ENCODE peak calls at places on chromosomes 7 and 10, in ten cellular contexts. B is GM12878, G is stomach, S is psoas muscle, L is adrenal gland, A is Peyer's patch, X is body of pancreas, H is heart left ventricle, P is tibial nerve, M is cardiac muscle cell. N is an unnamed sample. For H3K4me1, the result is how much of the 10 kb centered on the place peaks cover.

GRCh38 chr10:104350146-104350635 is 3.4 kb upstream of the CFAP58 start:
- DNase-seq in B (peak), G (no peak), S (no peak), L (no peak), A (no peak), X (no peak), H (no peak), P (no peak), M (peak), N (peak)

GRCh38 chr10:60479305-60480020 is 89.8 kb upstream of the ANK3 start:
- DNase-seq in B (no peak), G (no peak), S (no peak), L (no peak), A (no peak), X (no peak), H (no peak), P (no peak), M (no peak), N (no peak)

GRCh38 chr7:77989981-77990566 is 191.5 kb downstream of the PHTF2 start:
- DNase-seq in B (no peak), G (peak), S (no peak), L (no peak), A (no peak), X (no peak), H (no peak), P (no peak), M (peak), N (no peak)

GRCh38 chr7:47991741-47992311 is 12.4 kb upstream of the HUS1 start:
- DNase-seq in B (peak), G (peak), S (peak), L (peak), A (peak), X (peak), H (peak), P (peak), M (peak), N (peak)

GRCh38 chr7:17523813-17524741 is 225.6 kb downstream of the AHR start:
- DNase-seq in B (no peak), G (peak), S (peak), L (peak), A (no peak), X (peak), H (no peak), P (peak), M (peak), N (no peak)

GRCh38 chr10:64174666-64175265 is 653.6 kb downstream of the REEP3 start:
- DNase-seq in B (no peak), G (no peak), S (no peak), L (no peak), A (no peak), X (no peak), H (no peak), P (no peak), M (no peak), N (no peak)

GRCh38 chr7:88664630-88665233 is 94.8 kb upstream of the ZNF804B start:
- DNase-seq in B (no peak), G (no peak), S (no peak), L (no peak), A (no peak), X (no peak), H (no peak), P (no peak), M (peak), N (no peak)

GRCh38 chr10:99329891-99330674 is 927 bp downstream of the CNNM1 start:
- DNase-seq in B (no peak), G (peak), S (no peak), L (peak), A (no peak), X (peak), H (no peak), P (no peak), M (peak), N (no peak)

GRCh38 chr10:110387983-110388681 is 83.4 kb upstream of the SMNDC1 start:
- DNase-seq in B (peak), G (no peak), S (no peak), L (no peak), A (no peak), X (no peak), H (no peak), P (no peak), M (no peak), N (no peak)

GRCh38 chr7:20083781-20084180 is 133.4 kb downstream of the MACC1 start:
- DNase-seq in B (no peak), G (no peak), S (peak), L (peak), A (no peak), X (no peak), H (no peak), P (no peak), M (peak), N (peak)

GRCh38 chr10:17989908-17990767 is 38.4 kb downstream of the SLC39A12 start:
- DNase-seq in B (peak), G (no peak), S (no peak), L (no peak), A (no peak), X (no peak), H (no peak), P (no peak), M (peak), N (no peak)

GRCh38 chr10:6053816-6054581 is 8.2 kb downstream of the IL2RA start:
- DNase-seq in B (no peak), G (peak), S (peak), L (peak), A (peak), X (peak), H (peak), P (no peak), M (no peak), N (no peak)

GRCh38 chr7:7304705-7305475 is 122.5 kb downstream of the C1GALT1 start:
- DNase-seq in B (no peak), G (no peak), S (no peak), L (no peak), A (no peak), X (no peak), H (no peak), P (no peak), M (no peak), N (no peak)

GRCh38 chr7:131047651-131048304 is 279.9 kb upstream of the MKLN1 start:
- DNase-seq in B (no peak), G (no peak), S (no peak), L (no peak), A (no peak), X (no peak), H (no peak), P (no peak), M (no peak), N (no peak)

GRCh38 chr7:128032605-128033235 is 1.5 kb upstream of the LRRC4 start:
- DNase-seq in B (no peak), G (no peak), S (peak), L (peak), A (no peak), X (no peak), H (peak), P (no peak), M (peak), N (no peak)

GRCh38 chr10:10824611-10825148 is 193.0 kb upstream of the CELF2 start:
- DNase-seq in B (no peak), G (no peak), S (peak), L (peak), A (no peak), X (no peak), H (peak), P (peak), M (peak), N (peak)

GRCh38 chr7:156650042-156650441 is 9.5 kb downstream of the RNF32 start:
- DNase-seq in B (no peak), G (peak), S (no peak), L (no peak), A (no peak), X (peak), H (no peak), P (no peak), M (no peak), N (no peak)

GRCh38 chr10:484441-484924 is 205.0 kb downstream of the DIP2C start:
- DNase-seq in B (no peak), G (peak), S (peak), L (peak), A (peak), X (no peak), H (no peak), P (no peak), M (peak), N (no peak)

GRCh38 chr10:63522129-63522687 is 1.0 kb downstream of the REEP3 start:
- DNase-seq in B (no peak), G (no peak), S (no peak), L (no peak), A (no peak), X (no peak), H (no peak), P (no peak), M (peak), N (no peak)

GRCh38 chr10:118272090-118272775 is 69.9 kb downstream of the FAM204A start:
- DNase-seq in B (no peak), G (no peak), S (no peak), L (no peak), A (no peak), X (no peak), H (no peak), P (peak), M (peak), N (peak)

GRCh38 chr7:75966209-75966961 is 28.0 kb downstream of the TMEM120A start:
- DNase-seq in B (no peak), G (no peak), S (peak), L (peak), A (no peak), X (peak), H (peak), P (peak), M (peak), N (peak)

GRCh38 chr7:50264908-50265307 is 39.6 kb upstream of the IKZF1 start:
- DNase-seq in B (no peak), G (no peak), S (no peak), L (no peak), A (no peak), X (no peak), H (no peak), P (no peak), M (no peak), N (no peak)

GRCh38 chr10:6086375-6087233 is 2.2 kb upstream of the RBM17 start:
- DNase-seq in B (peak), G (peak), S (peak), L (peak), A (peak), X (peak), H (peak), P (peak), M (peak), N (peak)

GRCh38 chr10:5782174-5782573 is 31.1 kb downstream of the GDI2 start:
- DNase-seq in B (no peak), G (no peak), S (no peak), L (no peak), A (no peak), X (no peak), H (no peak), P (no peak), M (no peak), N (no peak)

GRCh38 chr7:44987996-44988395 is 9.2 kb upstream of the MYO1G start:
- DNase-seq in B (no peak), G (no peak), S (no peak), L (no peak), A (no peak), X (no peak), H (no peak), P (no peak), M (no peak), N (no peak)

GRCh38 chr10:117449636-117450035 is 74.4 kb upstream of the PDZD8 start:
- DNase-seq in B (no peak), G (peak), S (no peak), L (no peak), A (no peak), X (no peak), H (no peak), P (no peak), M (no peak), N (no peak)

GRCh38 chr10:46048152-46048551 is 2.1 kb upstream of the MSMB start:
- DNase-seq in B (no peak), G (no peak), S (no peak), L (no peak), A (no peak), X (no peak), H (no peak), P (no peak), M (no peak), N (no peak)

GRCh38 chr10:123146013-123146891 is 1.7 kb upstream of the HMX2 start:
- DNase-seq in B (no peak), G (no peak), S (no peak), L (no peak), A (no peak), X (no peak), H (no peak), P (no peak), M (no peak), N (no peak)

GRCh38 chr10:23999445-23999844 is 209.5 kb upstream of the KIAA1217 start:
- DNase-seq in B (no peak), G (no peak), S (no peak), L (no peak), A (no peak), X (no peak), H (no peak), P (no peak), M (no peak), N (no peak)

DNA sequence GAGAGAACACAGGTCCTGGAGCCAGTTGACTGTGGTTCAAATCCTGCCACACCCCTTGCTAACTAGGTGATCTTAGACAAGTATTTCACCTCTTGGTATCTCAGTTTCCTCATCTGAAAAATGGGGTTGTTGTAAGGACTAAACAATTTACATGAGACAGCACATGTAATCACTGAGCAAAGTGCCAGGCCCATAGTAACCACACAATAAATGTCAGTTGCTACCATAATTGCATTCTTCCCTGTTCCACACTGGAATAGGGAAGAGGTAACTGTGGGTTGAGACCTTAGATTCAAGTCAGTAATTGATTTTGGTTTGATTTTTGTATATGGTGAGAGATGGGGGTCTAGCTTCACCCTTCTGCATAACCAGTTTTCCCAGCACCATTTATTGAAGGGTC is 91.4 kb upstream of the PDLIM1 start:
- DNase-seq in B (no peak), G (no peak), S (no peak), L (no peak), A (no peak), X (no peak), H (no peak), P (no peak), M (no peak), N (no peak)
- H3K4me1 ChIP-seq in B (under half), G (under half), S (under half), L (under half), A (under half), X (under half), H (half or more), P (under half), M (under half), N (under half)

GRCh38 chr10:101063548-101064414 is 2.0 kb downstream of the KAZALD1 start:
- DNase-seq in B (no peak), G (no peak), S (no peak), L (no peak), A (no peak), X (no peak), H (peak), P (no peak), M (no peak), N (no peak)
- H3K4me1 ChIP-seq in B (under half), G (half or more), S (under half), L (under half), A (under half), X (half or more), H (half or more), P (half or more), M (under half), N (under half)

DNA sequence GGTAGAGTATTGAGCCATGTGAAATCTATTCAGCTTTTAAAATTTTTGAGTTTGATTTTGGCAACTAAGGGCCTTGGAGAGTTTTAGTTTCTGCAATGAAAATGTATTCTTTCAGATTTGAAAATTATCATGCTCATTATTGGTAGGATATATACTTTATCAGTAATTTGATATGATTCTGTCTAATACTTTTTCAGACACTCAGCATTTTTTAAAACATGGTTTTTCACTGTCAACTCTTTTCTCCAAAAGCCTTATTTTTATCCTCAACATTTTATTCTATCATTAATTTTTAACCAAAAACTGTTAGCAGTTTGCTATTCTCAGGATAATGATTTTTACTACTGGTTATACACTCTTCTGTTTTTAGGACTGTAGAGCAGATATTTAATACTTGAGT is 4.8 kb downstream of the ANKIB1 start:
- DNase-seq in B (no peak), G (no peak), S (no peak), L (no peak), A (no peak), X (no peak), H (no peak), P (no peak), M (no peak), N (no peak)
- H3K4me1 ChIP-seq in B (under half), G (under half), S (under half), L (under half), A (under half), X (under half), H (half or more), P (under half), M (under half), N (under half)

GRCh38 chr10:101066146-101066889 is 4.5 kb downstream of the KAZALD1 start:
- DNase-seq in B (no peak), G (peak), S (peak), L (peak), A (peak), X (peak), H (peak), P (no peak), M (peak), N (peak)

GRCh38 chr10:101062231-101063161 is 707 bp downstream of the KAZALD1 start:
- DNase-seq in B (no peak), G (peak), S (peak), L (peak), A (peak), X (peak), H (peak), P (peak), M (peak), N (peak)

GRCh38 chr10:101065479-101066145 is 3.8 kb downstream of the KAZALD1 start:
- DNase-seq in B (no peak), G (no peak), S (no peak), L (no peak), A (no peak), X (no peak), H (no peak), P (no peak), M (peak), N (no peak)

GRCh38 chr10:101063162-101063525 is 1.4 kb downstream of the KAZALD1 start:
- DNase-seq in B (no peak), G (no peak), S (no peak), L (no peak), A (no peak), X (no peak), H (no peak), P (no peak), M (no peak), N (no peak)

DNA sequence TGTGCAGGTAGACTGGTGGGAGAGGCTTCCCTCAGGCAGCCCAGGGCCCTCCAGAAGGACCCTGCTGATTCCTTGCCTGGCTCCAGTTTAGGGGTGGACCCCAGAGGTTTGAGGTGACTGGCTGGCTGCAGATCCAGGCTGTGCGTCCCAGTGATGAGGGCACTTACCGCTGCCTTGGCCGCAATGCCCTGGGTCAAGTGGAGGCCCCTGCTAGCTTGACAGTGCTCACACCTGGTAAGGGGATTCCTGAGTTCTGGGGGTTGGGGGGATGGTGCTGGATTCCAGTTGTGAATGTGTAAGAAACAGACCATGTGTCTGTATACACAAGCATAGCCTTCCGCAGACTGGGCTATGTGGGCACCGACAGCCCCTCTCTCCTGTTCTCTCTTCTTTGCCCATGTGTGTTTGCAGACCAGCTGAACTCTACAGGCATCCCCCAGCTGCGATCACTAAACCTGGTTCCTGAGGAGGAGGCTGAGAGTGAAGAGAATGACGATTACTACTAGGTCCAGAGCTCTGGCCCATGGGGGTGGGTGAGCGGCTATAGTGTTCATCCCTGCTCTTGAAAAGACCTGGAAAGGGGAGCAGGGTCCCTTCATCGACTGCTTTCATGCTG is 2.7 kb downstream of the KAZALD1 start:
- DNase-seq in B (no peak), G (no peak), S (no peak), L (no peak), A (no peak), X (no peak), H (no peak), P (no peak), M (no peak), N (no peak)
- H3K4me1 ChIP-seq in B (under half), G (half or more), S (under half), L (under half), A (under half), X (half or more), H (half or more), P (half or more), M (under half), N (under half)

GRCh38 chr10:29951441-29951931 is 107.9 kb downstream of the JCAD start:
- DNase-seq in B (no peak), G (no peak), S (peak), L (peak), A (no peak), X (no peak), H (no peak), P (no peak), M (peak), N (no peak)
- H3K4me1 ChIP-seq in B (under half), G (under half), S (under half), L (under half), A (under half), X (under half), H (under half), P (under half), M (under half), N (under half)

DNA sequence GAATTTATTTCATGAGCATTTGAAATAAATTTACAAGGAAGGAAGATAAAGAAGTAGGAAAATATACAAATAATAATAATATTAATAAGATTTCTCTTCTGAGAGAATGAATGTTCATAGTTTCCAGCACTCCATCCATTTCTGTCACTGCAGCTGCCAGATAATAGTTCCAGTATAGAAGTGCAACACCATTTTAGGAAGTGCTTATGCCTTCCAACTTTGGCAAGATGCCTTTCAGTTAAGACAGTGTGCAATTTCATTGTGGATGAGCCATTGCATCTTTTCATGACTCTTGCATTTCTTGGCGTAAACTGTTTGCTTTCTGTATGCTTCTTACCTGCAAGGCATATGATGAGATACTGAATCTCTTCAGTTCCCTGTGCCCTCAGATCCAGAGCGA is 185.0 kb downstream of the PDE1C start:
- DNase-seq in B (no peak), G (no peak), S (no peak), L (no peak), A (no peak), X (no peak), H (no peak), P (no peak), M (no peak), N (no peak)
- H3K4me1 ChIP-seq in B (under half), G (under half), S (under half), L (under half), A (under half), X (under half), H (half or more), P (under half), M (under half), N (under half)

GRCh38 chr7:30179016-30179436 is 44.2 kb downstream of the MTURN start:
- DNase-seq in B (peak), G (no peak), S (no peak), L (peak), A (peak), X (no peak), H (no peak), P (no peak), M (no peak), N (no peak)

GRCh38 chr7:30176463-30177090 is 41.8 kb downstream of the MTURN start:
- DNase-seq in B (no peak), G (no peak), S (no peak), L (no peak), A (peak), X (no peak), H (no peak), P (no peak), M (no peak), N (no peak)

GRCh38 chr7:30175171-30175570 is 40.4 kb downstream of the MTURN start:
- DNase-seq in B (no peak), G (no peak), S (no peak), L (no peak), A (no peak), X (no peak), H (no peak), P (no peak), M (peak), N (no peak)

GRCh38 chr7:30180718-30181117 is 45.9 kb downstream of the MTURN start:
- DNase-seq in B (no peak), G (no peak), S (no peak), L (no peak), A (no peak), X (no peak), H (no peak), P (no peak), M (no peak), N (no peak)

GRCh38 chr7:30177186-30177585 is 42.4 kb downstream of the MTURN start:
- DNase-seq in B (no peak), G (no peak), S (no peak), L (no peak), A (no peak), X (no peak), H (no peak), P (no peak), M (no peak), N (no peak)
- H3K4me1 ChIP-seq in B (under half), G (under half), S (half or more), L (under half), A (under half), X (half or more), H (under half), P (half or more), M (under half), N (under half)

N was measured in uterus.